ENCODE peak calls at places on chromosomes 2 and 18, in four cellular contexts. One of them, this sample, is unnamed. For H3K27me3 and H3K9me3, the result is how much of the 10 kb centered on the place peaks cover.

GRCh38 chr18:70454705-70455322 is 166.0 kb downstream of the SOCS6 start:
- DNase-seq in fibroblast of lung: peak
- DNase-seq in hepatocyte: peak
- DNase-seq in H9: no peak
- DNase-seq in this sample: peak

GRCh38 chr2:149076863-149077412 is 38.4 kb downstream of the LYPD6B start:
- DNase-seq in hepatocyte: no peak
- DNase-seq in H9: peak
- DNase-seq in fibroblast of lung: no peak
- DNase-seq in this sample: no peak

GRCh38 chr2:97660775-97661417 is 2.9 kb downstream of the ACTR1B start:
- DNase-seq in fibroblast of lung: no peak
- DNase-seq in H9: no peak
- DNase-seq in hepatocyte: no peak
- DNase-seq in this sample: no peak

GRCh38 chr2:83069724-83070123 is 1389.4 kb downstream of the SUCLG1 start:
- DNase-seq in fibroblast of lung: peak
- DNase-seq in hepatocyte: peak
- DNase-seq in H9: no peak
- DNase-seq in this sample: no peak

GRCh38 chr2:191566347-191566746 is 111.6 kb upstream of the NABP1 start:
- DNase-seq in hepatocyte: peak
- DNase-seq in H9: peak
- DNase-seq in fibroblast of lung: peak
- DNase-seq in this sample: peak

GRCh38 chr2:234164499-234165409 is 114.3 kb downstream of the SPP2 start:
- DNase-seq in H9: no peak
- DNase-seq in fibroblast of lung: no peak
- DNase-seq in hepatocyte: no peak
- DNase-seq in this sample: no peak

GRCh38 chr2:231985823-231986261 is 24.3 kb downstream of the DIS3L2 start:
- DNase-seq in H9: peak
- DNase-seq in fibroblast of lung: no peak
- DNase-seq in hepatocyte: no peak
- DNase-seq in this sample: no peak

GRCh38 chr2:239052046-239052445 is 204.2 kb downstream of the TWIST2 start:
- DNase-seq in hepatocyte: no peak
- DNase-seq in fibroblast of lung: no peak
- DNase-seq in H9: no peak
- DNase-seq in this sample: no peak

GRCh38 chr2:222318026-222318711 is 19.4 kb upstream of the PAX3 start:
- DNase-seq in H9: peak
- DNase-seq in hepatocyte: peak
- DNase-seq in fibroblast of lung: peak
- DNase-seq in this sample: peak

GRCh38 chr2:11998626-11999378 is 252.4 kb downstream of the LPIN1 start:
- DNase-seq in fibroblast of lung: no peak
- DNase-seq in H9: no peak
- DNase-seq in hepatocyte: no peak
- DNase-seq in this sample: peak

GRCh38 chr2:31227110-31227509 is 6.8 kb upstream of the EHD3 start:
- DNase-seq in hepatocyte: no peak
- DNase-seq in H9: no peak
- DNase-seq in fibroblast of lung: no peak
- DNase-seq in this sample: no peak

GRCh38 chr2:74824675-74825074 is 9.3 kb upstream of the HK2 start:
- DNase-seq in H9: no peak
- DNase-seq in hepatocyte: no peak
- DNase-seq in fibroblast of lung: no peak
- DNase-seq in this sample: no peak

GRCh38 chr2:206556357-206556949 is 85.8 kb upstream of the FAM237A start:
- DNase-seq in H9: no peak
- DNase-seq in fibroblast of lung: peak
- DNase-seq in hepatocyte: peak
- DNase-seq in this sample: peak

GRCh38 chr2:120715356-120715755 is 20.3 kb upstream of the GLI2 start:
- DNase-seq in H9: no peak
- DNase-seq in fibroblast of lung: no peak
- DNase-seq in hepatocyte: no peak
- DNase-seq in this sample: no peak

GRCh38 chr18:23458830-23459529 is 5.9 kb downstream of the RIOK3 start:
- DNase-seq in hepatocyte: no peak
- DNase-seq in H9: no peak
- DNase-seq in fibroblast of lung: no peak
- DNase-seq in this sample: no peak

GRCh38 chr2:122168799-122169198 is 413.3 kb downstream of the TSN start:
- DNase-seq in hepatocyte: no peak
- DNase-seq in fibroblast of lung: no peak
- DNase-seq in H9: peak
- DNase-seq in this sample: no peak

GRCh38 chr2:226603606-226604005 is 196.0 kb downstream of the IRS1 start:
- DNase-seq in H9: no peak
- DNase-seq in fibroblast of lung: no peak
- DNase-seq in hepatocyte: no peak
- DNase-seq in this sample: no peak

GRCh38 chr2:241869087-241869961 is at the start of gene RTP5:
- DNase-seq in hepatocyte: no peak
- DNase-seq in fibroblast of lung: no peak
- DNase-seq in H9: no peak
- DNase-seq in this sample: no peak

GRCh38 chr2:43737097-43737854 is 36.6 kb upstream of the DYNC2LI1 start:
- DNase-seq in hepatocyte: peak
- DNase-seq in fibroblast of lung: peak
- DNase-seq in H9: no peak
- DNase-seq in this sample: no peak

GRCh38 chr2:239778042-239778811 is 246.9 kb downstream of the NDUFA10 start:
- DNase-seq in hepatocyte: no peak
- DNase-seq in fibroblast of lung: no peak
- DNase-seq in H9: peak
- DNase-seq in this sample: no peak

GRCh38 chr2:225493420-225494099 is 94.0 kb downstream of the NYAP2 start:
- DNase-seq in hepatocyte: no peak
- DNase-seq in H9: no peak
- DNase-seq in fibroblast of lung: no peak
- DNase-seq in this sample: no peak

GRCh38 chr2:47437287-47437686 is 34.3 kb downstream of the MSH2 start:
- DNase-seq in fibroblast of lung: peak
- DNase-seq in hepatocyte: peak
- DNase-seq in H9: no peak
- DNase-seq in this sample: no peak

GRCh38 chr2:16666453-16666801 is 793 bp upstream of the CYRIA start:
- DNase-seq in fibroblast of lung: peak
- DNase-seq in H9: peak
- DNase-seq in hepatocyte: peak
- DNase-seq in this sample: no peak

GRCh38 chr2:148917431-148917830 is 42.4 kb downstream of the KIF5C start:
- DNase-seq in hepatocyte: no peak
- DNase-seq in H9: no peak
- DNase-seq in fibroblast of lung: no peak
- DNase-seq in this sample: no peak

GRCh38 chr2:38274286-38275276 is 102.5 kb downstream of the ATL2 start:
- DNase-seq in fibroblast of lung: peak
- DNase-seq in H9: no peak
- DNase-seq in hepatocyte: peak
- DNase-seq in this sample: peak

GRCh38 chr2:156065912-156066311 is 266.6 kb downstream of the NR4A2 start:
- DNase-seq in H9: no peak
- DNase-seq in hepatocyte: no peak
- DNase-seq in fibroblast of lung: no peak
- DNase-seq in this sample: peak

GRCh38 chr2:6845903-6846302 is 19.8 kb downstream of the CMPK2 start:
- DNase-seq in hepatocyte: no peak
- DNase-seq in H9: no peak
- DNase-seq in fibroblast of lung: no peak
- DNase-seq in this sample: peak

GRCh38 chr2:97740590-97741182 is 27.3 kb downstream of the ZAP70 start:
- DNase-seq in fibroblast of lung: peak
- DNase-seq in hepatocyte: peak
- DNase-seq in H9: peak
- DNase-seq in this sample: peak

GRCh38 chr2:16102976-16103380 is 162.6 kb downstream of the MYCN start:
- DNase-seq in hepatocyte: peak
- DNase-seq in H9: peak
- DNase-seq in fibroblast of lung: no peak
- DNase-seq in this sample: no peak

GRCh38 chr2:86360781-86361180 is 23.4 kb upstream of the REEP1 start:
- DNase-seq in fibroblast of lung: no peak
- DNase-seq in H9: no peak
- DNase-seq in hepatocyte: no peak
- DNase-seq in this sample: no peak

GRCh38 chr2:26946841-26947784 is 23.3 kb upstream of the MAPRE3 start:
- DNase-seq in H9: no peak
- DNase-seq in hepatocyte: peak
- DNase-seq in fibroblast of lung: peak
- DNase-seq in this sample: no peak

GRCh38 chr2:130805613-130806012 is 31.1 kb upstream of the ARHGEF4 start:
- DNase-seq in fibroblast of lung: no peak
- DNase-seq in hepatocyte: no peak
- DNase-seq in H9: no peak
- DNase-seq in this sample: no peak
- H3K27me3 ChIP-seq in fibroblast of lung: under half
- H3K27me3 ChIP-seq in hepatocyte: under half
- H3K27me3 ChIP-seq in H9: under half
- H3K27me3 ChIP-seq in this sample: under half

GRCh38 chr2:204984421-204984925 is 439.2 kb downstream of the PARD3B start:
- DNase-seq in H9: no peak
- DNase-seq in fibroblast of lung: no peak
- DNase-seq in hepatocyte: no peak
- DNase-seq in this sample: no peak

GRCh38 chr2:204977914-204978313 is 432.6 kb downstream of the PARD3B start:
- DNase-seq in fibroblast of lung: no peak
- DNase-seq in hepatocyte: no peak
- DNase-seq in H9: peak
- DNase-seq in this sample: no peak

GRCh38 chr2:204986641-204987040 is 441.4 kb downstream of the PARD3B start:
- DNase-seq in H9: no peak
- DNase-seq in fibroblast of lung: no peak
- DNase-seq in hepatocyte: no peak
- DNase-seq in this sample: no peak

DNA sequence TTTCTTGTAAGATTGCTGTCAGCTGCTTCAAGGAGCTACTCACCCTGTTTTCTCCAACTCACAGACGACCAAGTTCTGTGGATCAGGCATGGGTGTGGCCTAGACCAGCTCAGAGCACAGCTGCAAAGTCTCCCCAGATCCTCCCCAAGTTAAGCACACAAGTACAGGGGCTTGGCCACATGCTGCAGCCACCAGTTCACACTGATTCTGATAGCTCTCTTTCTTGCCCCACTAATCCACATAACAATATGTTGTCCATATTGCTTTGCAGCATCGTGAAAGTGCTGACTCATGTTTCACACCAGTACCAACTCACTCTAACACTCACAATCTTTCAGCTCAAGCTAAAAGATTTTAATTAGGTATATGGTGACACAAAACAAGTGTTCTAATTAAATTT is 437.0 kb downstream of the PARD3B start:
- DNase-seq in fibroblast of lung: peak
- DNase-seq in H9: peak
- DNase-seq in hepatocyte: no peak
- DNase-seq in this sample: no peak
- H3K9me3 ChIP-seq in fibroblast of lung: under half
- H3K9me3 ChIP-seq in H9: under half
- H3K9me3 ChIP-seq in hepatocyte: under half
- H3K9me3 ChIP-seq in this sample: under half

DNA sequence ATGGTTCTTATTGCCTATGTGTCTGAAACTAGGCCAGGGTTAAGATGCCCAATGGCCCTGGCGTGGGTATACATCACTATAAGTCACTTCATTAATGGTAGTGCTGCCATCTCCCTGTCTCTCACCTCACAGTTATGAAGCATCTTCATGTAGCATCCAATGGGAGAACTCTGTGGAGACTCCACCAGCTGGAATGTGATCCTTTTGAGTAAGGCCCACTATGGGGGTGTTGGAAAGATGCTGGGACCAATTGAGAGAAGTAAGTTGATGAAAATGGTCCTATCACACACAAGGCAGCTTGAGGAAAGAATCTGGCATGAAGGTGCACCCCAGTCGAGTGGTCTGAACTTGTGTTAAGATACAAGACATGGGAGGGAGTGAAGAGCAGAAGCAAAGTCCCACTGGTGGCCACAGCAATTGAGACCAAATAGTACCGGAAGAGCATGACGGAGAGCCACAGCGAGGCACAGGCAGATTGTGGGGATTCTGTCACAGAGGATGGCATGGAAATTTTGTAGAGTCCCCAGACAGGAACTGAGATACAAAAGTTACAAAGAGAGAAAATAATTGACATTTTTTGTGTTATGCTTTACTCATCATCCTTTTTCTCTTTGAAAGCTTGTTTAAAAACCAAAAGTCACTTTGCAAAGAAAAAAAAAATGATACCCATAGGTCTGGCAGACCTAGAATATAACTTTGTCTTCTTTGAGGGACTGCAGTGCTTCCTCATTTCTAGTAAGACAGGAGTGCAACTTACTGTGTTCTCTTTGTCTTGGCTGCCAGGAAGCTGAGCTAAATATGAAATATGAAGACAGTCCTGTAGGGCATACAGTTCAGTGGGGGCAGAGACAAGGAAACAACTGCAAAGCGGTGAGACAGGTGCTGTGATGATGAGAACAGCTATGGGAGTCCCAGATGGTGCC is 4.9 kb downstream of the ARHGAP25 start:
- DNase-seq in H9: no peak
- DNase-seq in hepatocyte: no peak
- DNase-seq in fibroblast of lung: no peak
- DNase-seq in this sample: peak
- H2AFZ ChIP-seq in H9: no peak
- H2AFZ ChIP-seq in hepatocyte: no peak
- H2AFZ ChIP-seq in fibroblast of lung: no peak
- H2AFZ ChIP-seq in this sample: no peak

DNA sequence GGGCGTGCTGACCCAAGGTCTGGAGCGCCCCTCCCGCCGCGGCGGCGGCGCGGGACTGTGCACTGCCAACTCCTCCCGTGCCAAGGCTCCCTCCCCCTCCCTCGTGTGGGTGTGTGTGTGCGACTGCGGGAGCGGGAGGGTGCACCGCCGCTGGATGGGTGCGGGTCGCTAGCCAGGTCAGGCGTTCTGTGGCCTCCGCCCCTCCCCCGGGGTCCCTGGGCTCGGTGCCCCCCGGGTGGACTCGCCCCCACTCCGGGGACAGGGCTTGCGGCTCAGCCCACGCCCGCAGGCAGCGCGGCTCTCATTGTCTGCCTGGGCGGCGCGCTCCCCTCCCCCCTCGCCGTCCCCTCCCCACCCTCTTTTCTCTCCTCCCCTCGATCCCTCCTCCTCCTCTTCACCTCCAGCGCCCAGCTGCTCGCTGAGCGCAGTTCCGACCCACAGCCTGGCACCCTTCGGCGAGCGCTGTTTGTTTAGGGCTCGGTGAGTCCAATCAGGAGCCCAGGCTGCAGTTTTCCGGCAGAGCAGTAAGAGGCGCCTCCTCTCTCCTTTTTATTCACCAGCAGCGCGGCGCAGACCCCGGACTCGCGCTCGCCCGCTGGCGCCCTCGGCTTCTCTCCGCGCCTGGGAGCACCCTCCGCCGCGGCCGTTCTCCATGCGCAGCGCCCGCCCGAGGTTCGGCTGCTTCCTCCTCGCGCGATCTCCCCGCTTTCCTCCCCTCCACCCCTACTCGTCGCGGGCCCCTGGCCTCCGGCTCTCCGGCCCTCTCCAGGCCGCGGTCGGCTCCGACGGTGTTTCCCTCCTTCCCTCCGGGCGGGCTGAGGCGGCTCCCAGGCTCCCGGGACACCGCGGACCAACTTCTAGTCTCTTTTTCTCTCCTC is at the start of gene GATA6:
- DNase-seq in H9: peak
- DNase-seq in hepatocyte: peak
- DNase-seq in fibroblast of lung: peak
- DNase-seq in this sample: peak
- H3K27me3 ChIP-seq in H9: half or more
- H3K27me3 ChIP-seq in hepatocyte: under half
- H3K27me3 ChIP-seq in fibroblast of lung: under half
- H3K27me3 ChIP-seq in this sample: under half

This sample was measured in Karpas-422.